ENCODE peak calls at places on chromosomes 12 and 14, in eight cellular contexts. A is epithelial cell of esophagus; W is AG04450; D is AG04449; I is neural crest cell; F is A549; T is astrocyte; S is CD8-positive, alpha-beta T cell. O is an unnamed sample.

GRCh38 chr12:84875241-84875640 is 37.4 kb downstream of the SLC6A15 start:
- DNase-seq in A (no peak), W (no peak), D (no peak), I (no peak), F (no peak), T (no peak), S (no peak), O (no peak)

GRCh38 chr12:8956772-8957171 is 7.3 kb upstream of the M6PR start:
- DNase-seq in A (no peak), W (no peak), D (no peak), I (no peak), F (no peak), T (no peak), S (no peak), O (no peak)

GRCh38 chr14:39442293-39442692 is 10.1 kb upstream of the FBXO33 start:
- DNase-seq in A (no peak), W (no peak), D (no peak), I (no peak), F (no peak), T (peak), S (no peak), O (no peak)

GRCh38 chr12:24012528-24012927 is 63.1 kb upstream of the SOX5 start:
- DNase-seq in A (peak), W (no peak), D (no peak), I (no peak), F (no peak), T (no peak), S (no peak), O (no peak)

GRCh38 chr12:75814856-75815754 is 216.5 kb downstream of the PHLDA1 start:
- DNase-seq in A (peak), W (peak), D (peak), I (no peak), F (peak), T (peak), S (no peak), O (no peak)

GRCh38 chr12:117819160-117819559 is 149.6 kb downstream of the KSR2 start:
- DNase-seq in A (no peak), W (no peak), D (no peak), I (no peak), F (no peak), T (no peak), S (no peak), O (no peak)

GRCh38 chr12:47218191-47218654 is 138.5 kb upstream of the AMIGO2 start:
- DNase-seq in A (no peak), W (no peak), D (no peak), I (no peak), F (no peak), T (no peak), S (peak), O (no peak)

GRCh38 chr14:61562321-61563161 is 132.8 kb upstream of the HIF1A start:
- DNase-seq in A (peak), W (peak), D (peak), I (no peak), F (peak), T (peak), S (no peak), O (no peak)

GRCh38 chr14:28280530-28280929 is 486.1 kb upstream of the FOXG1 start:
- DNase-seq in A (no peak), W (no peak), D (no peak), I (no peak), F (no peak), T (no peak), S (no peak), O (no peak)

GRCh38 chr12:31035226-31035625 is 38.4 kb upstream of the DDX11 start:
- DNase-seq in A (no peak), W (no peak), D (no peak), I (no peak), F (no peak), T (peak), S (no peak), O (no peak)

GRCh38 chr12:46711756-46712155 is 114.0 kb downstream of the SLC38A4 start:
- DNase-seq in A (no peak), W (no peak), D (no peak), I (no peak), F (no peak), T (peak), S (no peak), O (no peak)

GRCh38 chr12:29171421-29172258 is 22.6 kb downstream of the FAR2 start:
- DNase-seq in A (no peak), W (no peak), D (no peak), I (no peak), F (peak), T (no peak), S (no peak), O (no peak)

GRCh38 chr12:96170762-96171161 is 23.4 kb upstream of the ELK3 start:
- DNase-seq in A (no peak), W (no peak), D (no peak), I (no peak), F (no peak), T (no peak), S (no peak), O (no peak)

GRCh38 chr14:21833836-21834235 is 160.2 kb upstream of the OR4E1 start:
- DNase-seq in A (no peak), W (no peak), D (no peak), I (no peak), F (no peak), T (no peak), S (no peak), O (no peak)

GRCh38 chr12:5232826-5233500 is 189.3 kb downstream of the KCNA5 start:
- DNase-seq in A (no peak), W (no peak), D (no peak), I (no peak), F (no peak), T (no peak), S (no peak), O (no peak)

GRCh38 chr12:63037721-63038120 is 102.8 kb upstream of the PPM1H start:
- DNase-seq in A (no peak), W (no peak), D (no peak), I (no peak), F (no peak), T (no peak), S (no peak), O (no peak)

GRCh38 chr14:54625158-54625557 is 58.2 kb downstream of the SAMD4A start:
- DNase-seq in A (peak), W (peak), D (peak), I (no peak), F (no peak), T (peak), S (no peak), O (no peak)

GRCh38 chr12:98595152-98595988 is 1.9 kb downstream of the SLC25A3 start:
- DNase-seq in A (peak), W (peak), D (peak), I (no peak), F (no peak), T (peak), S (no peak), O (no peak)

GRCh38 chr14:30521899-30522736 is 36.8 kb upstream of the G2E3 start:
- DNase-seq in A (peak), W (no peak), D (no peak), I (no peak), F (peak), T (peak), S (no peak), O (peak)

GRCh38 chr12:43349863-43350262 is 202.1 kb downstream of the ADAMTS20 start:
- DNase-seq in A (peak), W (no peak), D (no peak), I (no peak), F (peak), T (no peak), S (no peak), O (no peak)

GRCh38 chr12:39619316-39619659 is 315 bp downstream of the ABCD2 start:
- DNase-seq in A (peak), W (no peak), D (no peak), I (no peak), F (no peak), T (no peak), S (peak), O (no peak)

GRCh38 chr12:57772429-57773322 is at the start of gene EEF1AKMT3:
- DNase-seq in A (peak), W (no peak), D (no peak), I (peak), F (no peak), T (no peak), S (no peak), O (no peak)

GRCh38 chr14:24436355-24437019 is 6.1 kb downstream of the SDR39U1 start:
- DNase-seq in A (peak), W (peak), D (no peak), I (peak), F (peak), T (peak), S (no peak), O (no peak)

GRCh38 chr12:39161686-39162085 is 256.3 kb upstream of the CPNE8 start:
- DNase-seq in A (no peak), W (no peak), D (no peak), I (no peak), F (no peak), T (peak), S (no peak), O (no peak)

GRCh38 chr12:86914716-86915115 is 658.5 kb upstream of the MGAT4C start:
- DNase-seq in A (peak), W (peak), D (no peak), I (peak), F (peak), T (peak), S (no peak), O (peak)
- TF ChIP-seq CTCF in A (peak), W (peak), D (peak), I (peak), F (peak), T (peak), S (no peak), O (peak)

DNA sequence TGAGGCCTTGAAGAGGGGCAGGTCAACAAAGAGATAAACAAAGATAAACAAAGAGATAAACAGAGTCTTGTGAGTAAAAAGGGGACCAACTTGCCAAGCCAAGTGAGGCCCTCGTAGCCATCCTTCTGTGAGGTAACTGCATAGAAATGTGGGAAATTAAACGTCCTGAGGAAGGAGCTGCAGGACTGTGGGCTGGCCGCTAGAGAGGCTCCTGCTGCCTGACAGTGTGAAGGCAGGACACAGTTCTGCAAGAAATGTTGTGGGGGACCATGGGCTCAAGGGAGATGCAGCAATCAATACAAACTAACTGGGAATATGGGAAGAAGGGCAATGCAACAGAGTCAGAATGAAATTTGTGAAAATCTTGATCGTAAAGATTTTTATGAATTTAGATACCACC is 91.9 kb downstream of the SLC8A3 start:
- DNase-seq in A (peak), W (no peak), D (no peak), I (peak), F (peak), T (no peak), S (no peak), O (no peak)
- TF ChIP-seq CTCF in A (peak), W (peak), D (peak), I (peak), F (no peak), T (no peak), S (no peak), O (peak)

GRCh38 chr14:96085369-96085768 is 46.2 kb downstream of the C14orf132 start:
- DNase-seq in A (peak), W (no peak), D (no peak), I (no peak), F (no peak), T (peak), S (no peak), O (no peak)

GRCh38 chr14:96086032-96086431 is 46.9 kb downstream of the C14orf132 start:
- DNase-seq in A (peak), W (peak), D (no peak), I (no peak), F (peak), T (peak), S (no peak), O (no peak)

GRCh38 chr14:96084796-96085195 is 45.6 kb downstream of the C14orf132 start:
- DNase-seq in A (no peak), W (no peak), D (no peak), I (no peak), F (no peak), T (no peak), S (no peak), O (no peak)

GRCh38 chr14:96088131-96088880 is 49.1 kb downstream of the C14orf132 start:
- DNase-seq in A (no peak), W (no peak), D (no peak), I (no peak), F (no peak), T (no peak), S (no peak), O (no peak)

GRCh38 chr14:96086574-96087077 is 47.5 kb downstream of the C14orf132 start:
- DNase-seq in A (peak), W (no peak), D (no peak), I (no peak), F (no peak), T (peak), S (no peak), O (no peak)
- TF ChIP-seq CTCF in A (no peak), W (peak), D (peak), I (no peak), F (no peak), T (peak), S (no peak), O (no peak)

DNA sequence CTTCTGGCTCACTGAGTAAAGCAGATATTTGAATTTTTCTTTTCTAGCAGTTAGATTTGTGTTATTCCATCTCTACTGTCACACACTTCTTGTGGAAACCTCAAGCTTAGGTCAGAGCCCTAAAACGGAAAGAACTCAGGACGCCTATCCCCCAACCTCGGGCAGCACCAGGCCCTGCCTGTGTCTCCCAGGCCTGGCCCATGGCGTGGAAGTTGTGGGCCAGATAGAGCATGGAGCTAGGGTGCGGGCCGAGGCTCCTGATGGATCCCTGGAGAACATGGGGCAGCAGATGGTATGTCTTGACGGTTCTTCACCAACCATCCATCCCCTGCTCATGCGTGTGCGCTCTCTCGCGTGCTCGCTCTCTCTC is 20.6 kb downstream of the P2RX4 start:
- DNase-seq in A (no peak), W (no peak), D (no peak), I (no peak), F (no peak), T (no peak), S (no peak), O (no peak)
- TF ChIP-seq CTCF in A (no peak), W (no peak), D (no peak), I (peak), F (no peak), T (no peak), S (no peak), O (peak)

O was measured in Panc1.